ENCODE peak calls at places on chromosomes 4 and X, in ten cellular contexts. G is mesendoderm; F is endothelial cell; M is Calu3; K is heart left ventricle; C is BE2C; E is stimulated activated CD4-positive, alpha-beta T cell treated with anti-CD3 and anti-CD28 coated beads, Interleukin-15, amount 100 ng/mL, for 24 hours; P is activated CD4-positive, alpha-beta T cell treated with anti-CD3 and anti-CD28 coated beads, Interleukin-2, amount 50 U/mL, for 4 hours; L is brain microvascular endothelial cell; Z is lung. W is an unnamed sample.

GRCh38 chrX:49269768-49270248 is at the start of gene PPP1R3F:
- DNase-seq in P (peak), C (no peak), L (no peak), F (no peak), M (no peak), E (no peak), K (no peak), Z (no peak), G (no peak), W (no peak)

GRCh38 chrX:116317409-116317808 is 119.0 kb upstream of the SLC6A14 start:
- DNase-seq in C (peak), M (peak), G (peak), F (no peak), Z (peak), P (no peak), L (peak), E (no peak), K (peak), W (no peak)

GRCh38 chr4:152680988-152681731 is 1.4 kb upstream of the TMEM154 start:
- DNase-seq in G (peak), L (peak), K (no peak), Z (no peak), F (no peak), P (no peak), E (no peak), M (peak), C (no peak), W (peak)

GRCh38 chrX:69128573-69128972 is 36.7 kb downstream of the PJA1 start:
- DNase-seq in C (peak), E (no peak), F (peak), M (no peak), K (no peak), P (no peak), Z (no peak), L (no peak), G (peak), W (no peak)

GRCh38 chrX:12471061-12471460 is 320.2 kb upstream of the PRPS2 start:
- DNase-seq in K (no peak), G (no peak), C (no peak), L (no peak), M (no peak), E (no peak), Z (no peak), P (no peak), F (no peak), W (no peak)

GRCh38 chrX:43973249-43973672 is at the start of gene NDP:
- DNase-seq in C (peak), G (peak), P (no peak), E (no peak), M (peak), Z (no peak), L (no peak), F (no peak), K (no peak), W (no peak)

GRCh38 chr4:24810016-24810415 is 14.6 kb downstream of the SOD3 start:
- DNase-seq in P (no peak), G (no peak), E (no peak), C (no peak), M (no peak), Z (no peak), L (peak), K (no peak), F (no peak), W (no peak)

GRCh38 chrX:46180258-46180687 is 364.9 kb downstream of the ZNF674 start:
- DNase-seq in C (peak), M (peak), E (peak), F (no peak), L (peak), K (no peak), Z (no peak), G (peak), P (no peak), W (peak)

GRCh38 chrX:12898073-12898472 is 8.3 kb upstream of the TLR8 start:
- DNase-seq in Z (no peak), E (peak), F (no peak), P (peak), M (no peak), G (no peak), C (no peak), K (no peak), L (no peak), W (no peak)

GRCh38 chrX:119512145-119512800 is 44.0 kb downstream of the SLC25A5 start:
- DNase-seq in E (peak), K (peak), G (peak), Z (peak), C (peak), F (peak), L (peak), P (no peak), M (peak), W (peak)

GRCh38 chr4:117010695-117011094 is 74.7 kb downstream of the TRAM1L1 start:
- DNase-seq in C (no peak), P (no peak), K (no peak), F (no peak), G (no peak), M (no peak), Z (no peak), L (no peak), E (no peak), W (no peak)